ENCODE peak calls at places on chromosomes 6 and 20, in seven cellular contexts. One of them, this sample, is unnamed.

GRCh38 chr20:8788831-8789230 is 280.1 kb upstream of the PLCB4 start:
- DNase-seq in gastrocnemius medialis: no peak
- DNase-seq in body of pancreas: no peak
- DNase-seq in prostate gland: no peak
- DNase-seq in uterus: no peak
- DNase-seq in ovary: no peak
- DNase-seq in adrenal gland: no peak
- DNase-seq in this sample: no peak

GRCh38 chr6:66496659-66497058 is 789.6 kb upstream of the EYS start:
- DNase-seq in gastrocnemius medialis: no peak
- DNase-seq in body of pancreas: no peak
- DNase-seq in prostate gland: no peak
- DNase-seq in uterus: no peak
- DNase-seq in ovary: no peak
- DNase-seq in adrenal gland: no peak
- DNase-seq in this sample: no peak

GRCh38 chr6:114619621-114620020 is 276.8 kb upstream of the HS3ST5 start:
- DNase-seq in gastrocnemius medialis: no peak
- DNase-seq in body of pancreas: no peak
- DNase-seq in prostate gland: no peak
- DNase-seq in uterus: no peak
- DNase-seq in ovary: no peak
- DNase-seq in adrenal gland: no peak
- DNase-seq in this sample: no peak

GRCh38 chr6:45965007-45965406 is 50.7 kb downstream of the CLIC5 start:
- DNase-seq in gastrocnemius medialis: no peak
- DNase-seq in body of pancreas: no peak
- DNase-seq in prostate gland: no peak
- DNase-seq in uterus: no peak
- DNase-seq in ovary: no peak
- DNase-seq in adrenal gland: no peak
- DNase-seq in this sample: no peak

GRCh38 chr6:854405-855073 is 161.6 kb upstream of the EXOC2 start:
- DNase-seq in gastrocnemius medialis: no peak
- DNase-seq in body of pancreas: no peak
- DNase-seq in prostate gland: no peak
- DNase-seq in uterus: no peak
- DNase-seq in ovary: no peak
- DNase-seq in adrenal gland: no peak
- DNase-seq in this sample: no peak

GRCh38 chr6:43119456-43119855 is 43.3 kb downstream of the PTK7 start:
- DNase-seq in gastrocnemius medialis: no peak
- DNase-seq in body of pancreas: no peak
- DNase-seq in prostate gland: no peak
- DNase-seq in uterus: no peak
- DNase-seq in ovary: no peak
- DNase-seq in adrenal gland: no peak
- DNase-seq in this sample: no peak

GRCh38 chr6:7615611-7616383 is 25.8 kb downstream of the SNRNP48 start:
- DNase-seq in gastrocnemius medialis: no peak
- DNase-seq in body of pancreas: peak
- DNase-seq in prostate gland: peak
- DNase-seq in uterus: no peak
- DNase-seq in ovary: no peak
- DNase-seq in adrenal gland: peak
- DNase-seq in this sample: peak

GRCh38 chr6:1560281-1561058 is 49.2 kb upstream of the FOXC1 start:
- DNase-seq in gastrocnemius medialis: no peak
- DNase-seq in body of pancreas: no peak
- DNase-seq in prostate gland: no peak
- DNase-seq in uterus: no peak
- DNase-seq in ovary: no peak
- DNase-seq in adrenal gland: no peak
- DNase-seq in this sample: no peak

GRCh38 chr6:21893778-21894177 is 300.2 kb downstream of the SOX4 start:
- DNase-seq in gastrocnemius medialis: no peak
- DNase-seq in body of pancreas: no peak
- DNase-seq in prostate gland: no peak
- DNase-seq in uterus: no peak
- DNase-seq in ovary: no peak
- DNase-seq in adrenal gland: no peak
- DNase-seq in this sample: no peak

GRCh38 chr6:12290490-12290820 is 294 bp downstream of the EDN1 start:
- DNase-seq in gastrocnemius medialis: no peak
- DNase-seq in body of pancreas: no peak
- DNase-seq in prostate gland: no peak
- DNase-seq in uterus: no peak
- DNase-seq in ovary: no peak
- DNase-seq in adrenal gland: no peak
- DNase-seq in this sample: no peak
- TF ChIP-seq POLR2A in gastrocnemius medialis: no peak
- TF ChIP-seq POLR2A in body of pancreas: no peak
- TF ChIP-seq POLR2A in prostate gland: no peak
- TF ChIP-seq POLR2A in uterus: no peak
- TF ChIP-seq POLR2A in ovary: no peak
- TF ChIP-seq POLR2A in adrenal gland: no peak
- TF ChIP-seq POLR2A in this sample: no peak

GRCh38 chr6:170306324-170307079 is at the start of gene FAM120B:
- DNase-seq in gastrocnemius medialis: peak
- DNase-seq in body of pancreas: peak
- DNase-seq in prostate gland: peak
- DNase-seq in uterus: peak
- DNase-seq in ovary: peak
- DNase-seq in adrenal gland: peak
- DNase-seq in this sample: peak
- TF ChIP-seq POLR2A in gastrocnemius medialis: peak
- TF ChIP-seq POLR2A in body of pancreas: peak
- TF ChIP-seq POLR2A in prostate gland: peak
- TF ChIP-seq POLR2A in uterus: peak
- TF ChIP-seq POLR2A in ovary: peak
- TF ChIP-seq POLR2A in adrenal gland: peak
- TF ChIP-seq POLR2A in this sample: peak

GRCh38 chr20:36439040-36439730 is 102.1 kb upstream of the MYL9 start:
- DNase-seq in gastrocnemius medialis: peak
- DNase-seq in body of pancreas: peak
- DNase-seq in prostate gland: peak
- DNase-seq in uterus: no peak
- DNase-seq in ovary: peak
- DNase-seq in adrenal gland: peak
- DNase-seq in this sample: peak

GRCh38 chr20:36432096-36432495 is 109.2 kb upstream of the MYL9 start:
- DNase-seq in gastrocnemius medialis: no peak
- DNase-seq in body of pancreas: no peak
- DNase-seq in prostate gland: no peak
- DNase-seq in uterus: no peak
- DNase-seq in ovary: no peak
- DNase-seq in adrenal gland: no peak
- DNase-seq in this sample: no peak

GRCh38 chr20:36434383-36434782 is 106.9 kb upstream of the MYL9 start:
- DNase-seq in gastrocnemius medialis: no peak
- DNase-seq in body of pancreas: no peak
- DNase-seq in prostate gland: no peak
- DNase-seq in uterus: no peak
- DNase-seq in ovary: no peak
- DNase-seq in adrenal gland: no peak
- DNase-seq in this sample: no peak

GRCh38 chr20:36439731-36440072 is 101.6 kb upstream of the MYL9 start:
- DNase-seq in gastrocnemius medialis: no peak
- DNase-seq in body of pancreas: no peak
- DNase-seq in prostate gland: no peak
- DNase-seq in uterus: no peak
- DNase-seq in ovary: no peak
- DNase-seq in adrenal gland: no peak
- DNase-seq in this sample: no peak

GRCh38 chr20:36435799-36436541 is 105.3 kb upstream of the MYL9 start:
- DNase-seq in gastrocnemius medialis: peak
- DNase-seq in body of pancreas: peak
- DNase-seq in prostate gland: peak
- DNase-seq in uterus: peak
- DNase-seq in ovary: peak
- DNase-seq in adrenal gland: peak
- DNase-seq in this sample: peak
- TF ChIP-seq POLR2A in gastrocnemius medialis: no peak
- TF ChIP-seq POLR2A in body of pancreas: no peak
- TF ChIP-seq POLR2A in prostate gland: no peak
- TF ChIP-seq POLR2A in uterus: no peak
- TF ChIP-seq POLR2A in ovary: no peak
- TF ChIP-seq POLR2A in adrenal gland: no peak
- TF ChIP-seq POLR2A in this sample: no peak

DNA sequence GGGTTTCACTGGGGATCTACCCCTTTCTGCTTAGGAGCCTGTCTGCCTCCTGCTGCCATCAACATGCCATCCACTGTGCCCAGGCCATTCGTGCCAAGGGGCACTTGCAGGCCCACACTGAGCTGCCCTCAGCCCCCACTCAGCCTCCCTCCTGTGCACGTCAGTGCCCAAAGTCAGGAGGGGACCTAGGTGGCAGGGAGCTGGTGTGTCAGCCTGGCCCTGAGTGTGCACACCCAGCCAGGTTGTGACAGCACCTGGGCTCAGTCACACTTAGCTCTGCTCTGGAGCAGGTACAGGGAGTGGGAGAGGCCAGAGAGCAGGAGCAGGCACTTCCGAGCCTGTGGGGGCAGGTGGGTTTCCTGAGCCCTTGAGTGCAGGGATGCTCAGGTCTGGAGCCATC is 63.6 kb upstream of the SYNCRIP start:
- DNase-seq in gastrocnemius medialis: no peak
- DNase-seq in body of pancreas: no peak
- DNase-seq in prostate gland: no peak
- DNase-seq in uterus: no peak
- DNase-seq in ovary: no peak
- DNase-seq in adrenal gland: no peak
- DNase-seq in this sample: no peak
- TF ChIP-seq POLR2A in gastrocnemius medialis: no peak
- TF ChIP-seq POLR2A in body of pancreas: no peak
- TF ChIP-seq POLR2A in prostate gland: no peak
- TF ChIP-seq POLR2A in uterus: no peak
- TF ChIP-seq POLR2A in ovary: no peak
- TF ChIP-seq POLR2A in adrenal gland: no peak
- TF ChIP-seq POLR2A in this sample: no peak

GRCh38 chr20:24990810-24991252 is 1.7 kb downstream of the APMAP start:
- DNase-seq in gastrocnemius medialis: no peak
- DNase-seq in body of pancreas: no peak
- DNase-seq in prostate gland: no peak
- DNase-seq in uterus: no peak
- DNase-seq in ovary: no peak
- DNase-seq in adrenal gland: peak
- DNase-seq in this sample: no peak

GRCh38 chr20:24986436-24987015 is 6.0 kb downstream of the APMAP start:
- DNase-seq in gastrocnemius medialis: no peak
- DNase-seq in body of pancreas: no peak
- DNase-seq in prostate gland: no peak
- DNase-seq in uterus: no peak
- DNase-seq in ovary: no peak
- DNase-seq in adrenal gland: peak
- DNase-seq in this sample: no peak

GRCh38 chr20:24987873-24988835 is 4.4 kb downstream of the APMAP start:
- DNase-seq in gastrocnemius medialis: no peak
- DNase-seq in body of pancreas: no peak
- DNase-seq in prostate gland: no peak
- DNase-seq in uterus: no peak
- DNase-seq in ovary: no peak
- DNase-seq in adrenal gland: peak
- DNase-seq in this sample: no peak

GRCh38 chr20:24987244-24987643 is 5.3 kb downstream of the APMAP start:
- DNase-seq in gastrocnemius medialis: no peak
- DNase-seq in body of pancreas: no peak
- DNase-seq in prostate gland: no peak
- DNase-seq in uterus: no peak
- DNase-seq in ovary: no peak
- DNase-seq in adrenal gland: peak
- DNase-seq in this sample: no peak

DNA sequence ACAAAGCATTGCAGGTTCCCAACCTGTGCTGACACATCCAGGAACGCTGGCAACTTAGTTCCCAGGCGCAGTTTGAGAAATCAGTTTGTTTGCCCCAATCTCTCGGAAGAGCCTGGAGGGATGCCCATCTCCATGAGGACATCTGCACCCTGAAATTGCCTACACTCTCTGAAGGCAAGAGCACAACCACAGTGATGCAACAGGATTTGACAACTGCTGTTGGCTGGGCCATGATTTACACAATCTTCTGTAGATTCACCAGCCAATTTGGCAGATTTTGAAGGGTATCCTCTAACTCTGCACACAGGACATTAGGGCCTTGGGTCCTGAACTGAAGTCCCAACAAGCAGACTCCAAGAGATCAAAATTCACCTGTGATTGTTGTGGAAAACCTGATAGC is 3.4 kb downstream of the APMAP start:
- DNase-seq in gastrocnemius medialis: peak
- DNase-seq in body of pancreas: no peak
- DNase-seq in prostate gland: no peak
- DNase-seq in uterus: no peak
- DNase-seq in ovary: no peak
- DNase-seq in adrenal gland: peak
- DNase-seq in this sample: no peak
- TF ChIP-seq POLR2A in gastrocnemius medialis: no peak
- TF ChIP-seq POLR2A in body of pancreas: no peak
- TF ChIP-seq POLR2A in prostate gland: no peak
- TF ChIP-seq POLR2A in uterus: no peak
- TF ChIP-seq POLR2A in ovary: no peak
- TF ChIP-seq POLR2A in adrenal gland: no peak
- TF ChIP-seq POLR2A in this sample: no peak

This sample was measured in testis.